ENCODE peak calls at places on chromosomes 2 and 18, in ten cellular contexts. One of them, this sample, is unnamed.

GRCh38 chr2:174574657-174575056 is 22.9 kb downstream of the WIPF1 start:
- DNase-seq in body of pancreas: peak
- DNase-seq in activated effector memory CD4-positive, alpha-beta T cell treated with Interleukin-2 at 50 U/mL for 16 hours: no peak
- DNase-seq in left lobe of liver: no peak
- DNase-seq in GDM1: no peak
- DNase-seq in frontal cortex: no peak
- DNase-seq in esophagus muscularis mucosa: no peak
- DNase-seq in SW480: no peak
- DNase-seq in AG04449: no peak
- DNase-seq in T-helper 2 cell: no peak
- DNase-seq in this sample: no peak

GRCh38 chr2:126822115-126822514 is 76.6 kb upstream of the TEX51 start:
- DNase-seq in body of pancreas: no peak
- DNase-seq in activated effector memory CD4-positive, alpha-beta T cell treated with Interleukin-2 at 50 U/mL for 16 hours: no peak
- DNase-seq in left lobe of liver: no peak
- DNase-seq in GDM1: no peak
- DNase-seq in frontal cortex: no peak
- DNase-seq in esophagus muscularis mucosa: peak
- DNase-seq in SW480: no peak
- DNase-seq in AG04449: no peak
- DNase-seq in T-helper 2 cell: no peak
- DNase-seq in this sample: no peak

GRCh38 chr2:236744316-236745105 is 174.9 kb downstream of the ACKR3 start:
- DNase-seq in body of pancreas: no peak
- DNase-seq in activated effector memory CD4-positive, alpha-beta T cell treated with Interleukin-2 at 50 U/mL for 16 hours: no peak
- DNase-seq in left lobe of liver: no peak
- DNase-seq in GDM1: no peak
- DNase-seq in frontal cortex: no peak
- DNase-seq in esophagus muscularis mucosa: no peak
- DNase-seq in SW480: no peak
- DNase-seq in AG04449: peak
- DNase-seq in T-helper 2 cell: no peak
- DNase-seq in this sample: no peak

GRCh38 chr2:23399674-23400261 is 14.8 kb downstream of the KLHL29 start:
- DNase-seq in body of pancreas: no peak
- DNase-seq in activated effector memory CD4-positive, alpha-beta T cell treated with Interleukin-2 at 50 U/mL for 16 hours: no peak
- DNase-seq in left lobe of liver: no peak
- DNase-seq in GDM1: no peak
- DNase-seq in frontal cortex: no peak
- DNase-seq in esophagus muscularis mucosa: no peak
- DNase-seq in SW480: peak
- DNase-seq in AG04449: no peak
- DNase-seq in T-helper 2 cell: no peak
- DNase-seq in this sample: no peak

GRCh38 chr2:167928434-167928833 is 319.0 kb downstream of the STK39 start:
- DNase-seq in body of pancreas: peak
- DNase-seq in activated effector memory CD4-positive, alpha-beta T cell treated with Interleukin-2 at 50 U/mL for 16 hours: no peak
- DNase-seq in left lobe of liver: no peak
- DNase-seq in GDM1: no peak
- DNase-seq in frontal cortex: no peak
- DNase-seq in esophagus muscularis mucosa: peak
- DNase-seq in SW480: no peak
- DNase-seq in AG04449: no peak
- DNase-seq in T-helper 2 cell: no peak
- DNase-seq in this sample: no peak

GRCh38 chr2:30026091-30027055 is 105.0 kb upstream of the ALK start:
- DNase-seq in body of pancreas: peak
- DNase-seq in activated effector memory CD4-positive, alpha-beta T cell treated with Interleukin-2 at 50 U/mL for 16 hours: no peak
- DNase-seq in left lobe of liver: no peak
- DNase-seq in GDM1: no peak
- DNase-seq in frontal cortex: peak
- DNase-seq in esophagus muscularis mucosa: peak
- DNase-seq in SW480: peak
- DNase-seq in AG04449: peak
- DNase-seq in T-helper 2 cell: no peak
- DNase-seq in this sample: peak

GRCh38 chr2:1653956-1654695 is 90.2 kb downstream of the PXDN start:
- DNase-seq in body of pancreas: no peak
- DNase-seq in activated effector memory CD4-positive, alpha-beta T cell treated with Interleukin-2 at 50 U/mL for 16 hours: no peak
- DNase-seq in left lobe of liver: peak
- DNase-seq in GDM1: no peak
- DNase-seq in frontal cortex: no peak
- DNase-seq in esophagus muscularis mucosa: no peak
- DNase-seq in SW480: no peak
- DNase-seq in AG04449: peak
- DNase-seq in T-helper 2 cell: no peak
- DNase-seq in this sample: no peak

GRCh38 chr18:58584219-58585127 is 44.4 kb downstream of the ALPK2 start:
- DNase-seq in body of pancreas: no peak
- DNase-seq in activated effector memory CD4-positive, alpha-beta T cell treated with Interleukin-2 at 50 U/mL for 16 hours: no peak
- DNase-seq in left lobe of liver: no peak
- DNase-seq in GDM1: no peak
- DNase-seq in frontal cortex: no peak
- DNase-seq in esophagus muscularis mucosa: no peak
- DNase-seq in SW480: no peak
- DNase-seq in AG04449: no peak
- DNase-seq in T-helper 2 cell: no peak
- DNase-seq in this sample: no peak

GRCh38 chr2:39266139-39266805 is 22.5 kb upstream of the CDKL4 start:
- DNase-seq in body of pancreas: no peak
- DNase-seq in activated effector memory CD4-positive, alpha-beta T cell treated with Interleukin-2 at 50 U/mL for 16 hours: no peak
- DNase-seq in left lobe of liver: no peak
- DNase-seq in GDM1: peak
- DNase-seq in frontal cortex: no peak
- DNase-seq in esophagus muscularis mucosa: no peak
- DNase-seq in SW480: no peak
- DNase-seq in AG04449: no peak
- DNase-seq in T-helper 2 cell: no peak
- DNase-seq in this sample: no peak

GRCh38 chr18:55779711-55780590 is 192.0 kb upstream of the TCF4 start:
- DNase-seq in body of pancreas: peak
- DNase-seq in activated effector memory CD4-positive, alpha-beta T cell treated with Interleukin-2 at 50 U/mL for 16 hours: no peak
- DNase-seq in left lobe of liver: no peak
- DNase-seq in GDM1: no peak
- DNase-seq in frontal cortex: peak
- DNase-seq in esophagus muscularis mucosa: no peak
- DNase-seq in SW480: no peak
- DNase-seq in AG04449: no peak
- DNase-seq in T-helper 2 cell: no peak
- DNase-seq in this sample: no peak

GRCh38 chr2:182951948-182952663 is 85.7 kb upstream of the FRZB start:
- DNase-seq in body of pancreas: no peak
- DNase-seq in activated effector memory CD4-positive, alpha-beta T cell treated with Interleukin-2 at 50 U/mL for 16 hours: no peak
- DNase-seq in left lobe of liver: no peak
- DNase-seq in GDM1: no peak
- DNase-seq in frontal cortex: no peak
- DNase-seq in esophagus muscularis mucosa: no peak
- DNase-seq in SW480: no peak
- DNase-seq in AG04449: no peak
- DNase-seq in T-helper 2 cell: no peak
- DNase-seq in this sample: peak

GRCh38 chr2:38578832-38579231 is 23.9 kb downstream of the HNRNPLL start:
- DNase-seq in body of pancreas: no peak
- DNase-seq in activated effector memory CD4-positive, alpha-beta T cell treated with Interleukin-2 at 50 U/mL for 16 hours: no peak
- DNase-seq in left lobe of liver: no peak
- DNase-seq in GDM1: no peak
- DNase-seq in frontal cortex: no peak
- DNase-seq in esophagus muscularis mucosa: no peak
- DNase-seq in SW480: peak
- DNase-seq in AG04449: no peak
- DNase-seq in T-helper 2 cell: no peak
- DNase-seq in this sample: no peak

GRCh38 chr18:23864620-23865019 is 149.9 kb upstream of the TTC39C start:
- DNase-seq in body of pancreas: no peak
- DNase-seq in activated effector memory CD4-positive, alpha-beta T cell treated with Interleukin-2 at 50 U/mL for 16 hours: peak
- DNase-seq in left lobe of liver: no peak
- DNase-seq in GDM1: peak
- DNase-seq in frontal cortex: no peak
- DNase-seq in esophagus muscularis mucosa: no peak
- DNase-seq in SW480: no peak
- DNase-seq in AG04449: no peak
- DNase-seq in T-helper 2 cell: no peak
- DNase-seq in this sample: no peak

GRCh38 chr2:42693013-42693575 is 70.8 kb downstream of the OXER1 start:
- DNase-seq in body of pancreas: no peak
- DNase-seq in activated effector memory CD4-positive, alpha-beta T cell treated with Interleukin-2 at 50 U/mL for 16 hours: no peak
- DNase-seq in left lobe of liver: no peak
- DNase-seq in GDM1: peak
- DNase-seq in frontal cortex: no peak
- DNase-seq in esophagus muscularis mucosa: no peak
- DNase-seq in SW480: no peak
- DNase-seq in AG04449: no peak
- DNase-seq in T-helper 2 cell: no peak
- DNase-seq in this sample: no peak

GRCh38 chr2:105929506-105929905 is 184.8 kb downstream of the NCK2 start:
- DNase-seq in body of pancreas: no peak
- DNase-seq in activated effector memory CD4-positive, alpha-beta T cell treated with Interleukin-2 at 50 U/mL for 16 hours: peak
- DNase-seq in left lobe of liver: no peak
- DNase-seq in GDM1: no peak
- DNase-seq in frontal cortex: no peak
- DNase-seq in esophagus muscularis mucosa: no peak
- DNase-seq in SW480: no peak
- DNase-seq in AG04449: no peak
- DNase-seq in T-helper 2 cell: no peak
- DNase-seq in this sample: no peak

GRCh38 chr2:200862532-200863000 is 1.9 kb downstream of the CLK1 start:
- DNase-seq in body of pancreas: peak
- DNase-seq in activated effector memory CD4-positive, alpha-beta T cell treated with Interleukin-2 at 50 U/mL for 16 hours: peak
- DNase-seq in left lobe of liver: no peak
- DNase-seq in GDM1: no peak
- DNase-seq in frontal cortex: no peak
- DNase-seq in esophagus muscularis mucosa: no peak
- DNase-seq in SW480: peak
- DNase-seq in AG04449: peak
- DNase-seq in T-helper 2 cell: no peak
- DNase-seq in this sample: no peak

GRCh38 chr2:136920652-136921333 is 155.4 kb downstream of the THSD7B start:
- DNase-seq in body of pancreas: no peak
- DNase-seq in activated effector memory CD4-positive, alpha-beta T cell treated with Interleukin-2 at 50 U/mL for 16 hours: no peak
- DNase-seq in left lobe of liver: no peak
- DNase-seq in GDM1: no peak
- DNase-seq in frontal cortex: no peak
- DNase-seq in esophagus muscularis mucosa: no peak
- DNase-seq in SW480: no peak
- DNase-seq in AG04449: no peak
- DNase-seq in T-helper 2 cell: no peak
- DNase-seq in this sample: no peak

GRCh38 chr2:60873381-60873780 is 8.0 kb upstream of the REL start:
- DNase-seq in body of pancreas: no peak
- DNase-seq in activated effector memory CD4-positive, alpha-beta T cell treated with Interleukin-2 at 50 U/mL for 16 hours: no peak
- DNase-seq in left lobe of liver: no peak
- DNase-seq in GDM1: no peak
- DNase-seq in frontal cortex: no peak
- DNase-seq in esophagus muscularis mucosa: no peak
- DNase-seq in SW480: no peak
- DNase-seq in AG04449: no peak
- DNase-seq in T-helper 2 cell: no peak
- DNase-seq in this sample: peak

GRCh38 chr18:44541159-44541558 is 139.5 kb upstream of the SETBP1 start:
- DNase-seq in body of pancreas: no peak
- DNase-seq in activated effector memory CD4-positive, alpha-beta T cell treated with Interleukin-2 at 50 U/mL for 16 hours: no peak
- DNase-seq in left lobe of liver: no peak
- DNase-seq in GDM1: no peak
- DNase-seq in frontal cortex: no peak
- DNase-seq in esophagus muscularis mucosa: no peak
- DNase-seq in SW480: no peak
- DNase-seq in AG04449: no peak
- DNase-seq in T-helper 2 cell: no peak
- DNase-seq in this sample: no peak

GRCh38 chr2:29233428-29233827 is 118.2 kb downstream of the CLIP4 start:
- DNase-seq in body of pancreas: no peak
- DNase-seq in activated effector memory CD4-positive, alpha-beta T cell treated with Interleukin-2 at 50 U/mL for 16 hours: no peak
- DNase-seq in left lobe of liver: no peak
- DNase-seq in GDM1: no peak
- DNase-seq in frontal cortex: no peak
- DNase-seq in esophagus muscularis mucosa: no peak
- DNase-seq in SW480: no peak
- DNase-seq in AG04449: no peak
- DNase-seq in T-helper 2 cell: no peak
- DNase-seq in this sample: no peak

GRCh38 chr2:177165731-177166711 is 46.6 kb upstream of the HNRNPA3 start:
- DNase-seq in body of pancreas: peak
- DNase-seq in activated effector memory CD4-positive, alpha-beta T cell treated with Interleukin-2 at 50 U/mL for 16 hours: no peak
- DNase-seq in left lobe of liver: no peak
- DNase-seq in GDM1: no peak
- DNase-seq in frontal cortex: no peak
- DNase-seq in esophagus muscularis mucosa: no peak
- DNase-seq in SW480: peak
- DNase-seq in AG04449: no peak
- DNase-seq in T-helper 2 cell: no peak
- DNase-seq in this sample: no peak

GRCh38 chr2:96693286-96694200 is 46.3 kb downstream of the LMAN2L start:
- DNase-seq in body of pancreas: no peak
- DNase-seq in activated effector memory CD4-positive, alpha-beta T cell treated with Interleukin-2 at 50 U/mL for 16 hours: no peak
- DNase-seq in left lobe of liver: no peak
- DNase-seq in GDM1: no peak
- DNase-seq in frontal cortex: no peak
- DNase-seq in esophagus muscularis mucosa: no peak
- DNase-seq in SW480: no peak
- DNase-seq in AG04449: no peak
- DNase-seq in T-helper 2 cell: no peak
- DNase-seq in this sample: no peak

GRCh38 chr18:54787098-54787497 is 41.2 kb upstream of the RAB27B start:
- DNase-seq in body of pancreas: peak
- DNase-seq in activated effector memory CD4-positive, alpha-beta T cell treated with Interleukin-2 at 50 U/mL for 16 hours: no peak
- DNase-seq in left lobe of liver: no peak
- DNase-seq in GDM1: no peak
- DNase-seq in frontal cortex: no peak
- DNase-seq in esophagus muscularis mucosa: no peak
- DNase-seq in SW480: no peak
- DNase-seq in AG04449: no peak
- DNase-seq in T-helper 2 cell: no peak
- DNase-seq in this sample: no peak

GRCh38 chr2:44934521-44934961 is 7.0 kb upstream of the SIX3 start:
- DNase-seq in body of pancreas: no peak
- DNase-seq in activated effector memory CD4-positive, alpha-beta T cell treated with Interleukin-2 at 50 U/mL for 16 hours: no peak
- DNase-seq in left lobe of liver: no peak
- DNase-seq in GDM1: no peak
- DNase-seq in frontal cortex: no peak
- DNase-seq in esophagus muscularis mucosa: no peak
- DNase-seq in SW480: no peak
- DNase-seq in AG04449: no peak
- DNase-seq in T-helper 2 cell: no peak
- DNase-seq in this sample: no peak

GRCh38 chr2:29110916-29111315 is 4.3 kb upstream of the CLIP4 start:
- DNase-seq in body of pancreas: no peak
- DNase-seq in activated effector memory CD4-positive, alpha-beta T cell treated with Interleukin-2 at 50 U/mL for 16 hours: no peak
- DNase-seq in left lobe of liver: no peak
- DNase-seq in GDM1: no peak
- DNase-seq in frontal cortex: no peak
- DNase-seq in esophagus muscularis mucosa: no peak
- DNase-seq in SW480: peak
- DNase-seq in AG04449: no peak
- DNase-seq in T-helper 2 cell: no peak
- DNase-seq in this sample: peak

GRCh38 chr2:230783101-230783500 is 70.5 kb downstream of the CAB39 start:
- DNase-seq in body of pancreas: no peak
- DNase-seq in activated effector memory CD4-positive, alpha-beta T cell treated with Interleukin-2 at 50 U/mL for 16 hours: no peak
- DNase-seq in left lobe of liver: no peak
- DNase-seq in GDM1: no peak
- DNase-seq in frontal cortex: no peak
- DNase-seq in esophagus muscularis mucosa: no peak
- DNase-seq in SW480: no peak
- DNase-seq in AG04449: no peak
- DNase-seq in T-helper 2 cell: no peak
- DNase-seq in this sample: no peak